ENCODE peak calls at places on chromosomes 5 and 9, in eight cellular contexts. V is thyroid gland, C is AG04450, U is psoas muscle, S is GM10248, P is chondrocyte, Z is fibroblast of the aortic adventitia, J is HFFc6. M is an unnamed sample.

GRCh38 chr9:20805766-20806165 is 121.7 kb downstream of the FOCAD start:
- DNase-seq in V (no peak), C (no peak), U (no peak), S (no peak), P (no peak), Z (no peak), J (no peak), M (no peak)

GRCh38 chr9:92617951-92618510 is 51.9 kb downstream of the IPPK start:
- DNase-seq in V (no peak), C (no peak), U (no peak), S (no peak), P (no peak), Z (no peak), J (no peak), M (no peak)

GRCh38 chr9:24602687-24603352 is 57.1 kb upstream of the IZUMO3 start:
- DNase-seq in V (no peak), C (no peak), U (no peak), S (no peak), P (no peak), Z (peak), J (no peak), M (no peak)

GRCh38 chr9:112034216-112034611 is 137.6 kb downstream of the UGCG start:
- DNase-seq in V (no peak), C (no peak), U (no peak), S (no peak), P (no peak), Z (no peak), J (no peak), M (no peak)

GRCh38 chr9:134950404-134950760 is 32.7 kb upstream of the FCN1 start:
- DNase-seq in V (no peak), C (no peak), U (no peak), S (no peak), P (peak), Z (no peak), J (no peak), M (no peak)

GRCh38 chr5:65163698-65164097 is 318.0 kb downstream of the ADAMTS6 start:
- DNase-seq in V (no peak), C (no peak), U (no peak), S (no peak), P (no peak), Z (peak), J (peak), M (no peak)

GRCh38 chr5:33761139-33761538 is 130.7 kb downstream of the ADAMTS12 start:
- DNase-seq in V (no peak), C (no peak), U (no peak), S (no peak), P (no peak), Z (no peak), J (peak), M (no peak)

GRCh38 chr5:68711311-68712200 is 382.3 kb upstream of the SLC30A5 start:
- DNase-seq in V (peak), C (no peak), U (no peak), S (peak), P (no peak), Z (no peak), J (no peak), M (no peak)

GRCh38 chr9:12988259-12988658 is 213.4 kb downstream of the LURAP1L start:
- DNase-seq in V (no peak), C (no peak), U (no peak), S (no peak), P (no peak), Z (no peak), J (no peak), M (no peak)

GRCh38 chr5:174293006-174293405 is 247.5 kb downstream of the NSG2 start:
- DNase-seq in V (no peak), C (no peak), U (no peak), S (no peak), P (no peak), Z (no peak), J (no peak), M (no peak)

GRCh38 chr5:174295736-174296481 is 250.4 kb downstream of the NSG2 start:
- DNase-seq in V (no peak), C (no peak), U (no peak), S (no peak), P (no peak), Z (no peak), J (no peak), M (no peak)

GRCh38 chr5:174292348-174292747 is 246.8 kb downstream of the NSG2 start:
- DNase-seq in V (no peak), C (no peak), U (no peak), S (no peak), P (no peak), Z (no peak), J (no peak), M (no peak)

GRCh38 chr5:174294891-174295620 is 249.6 kb downstream of the NSG2 start:
- DNase-seq in V (no peak), C (no peak), U (no peak), S (no peak), P (no peak), Z (no peak), J (no peak), M (no peak)

DNA sequence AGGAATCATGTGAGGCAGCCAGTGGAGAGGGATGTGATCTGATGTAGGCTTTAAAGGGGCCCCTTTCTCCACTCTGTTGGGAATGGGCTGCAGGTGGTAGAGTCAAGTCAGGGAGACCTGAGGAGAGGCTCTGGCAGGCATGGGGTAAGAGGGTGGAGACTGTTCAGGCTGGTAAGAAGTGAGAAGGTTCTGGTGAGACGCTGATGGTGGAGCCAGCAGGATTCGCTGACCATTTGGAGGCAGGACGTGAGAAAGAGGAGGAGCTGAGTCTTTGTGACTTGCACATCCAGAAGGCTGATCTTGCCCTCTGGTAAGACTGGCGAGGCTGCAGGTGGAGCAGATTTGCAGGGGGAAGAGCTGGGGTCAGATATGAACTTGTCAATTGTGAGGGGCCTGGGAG is 248.0 kb downstream of the NSG2 start:
- DNase-seq in V (no peak), C (no peak), U (no peak), S (no peak), P (no peak), Z (no peak), J (no peak), M (no peak)
- TF ChIP-seq CTCF in V (no peak), C (no peak), U (no peak), S (no peak), P (no peak), Z (no peak), J (no peak), M (no peak)

GRCh38 chr5:35819656-35820055 is 37.0 kb upstream of the IL7R start:
- DNase-seq in V (no peak), C (no peak), U (no peak), S (no peak), P (no peak), Z (no peak), J (no peak), M (no peak)
- TF ChIP-seq CTCF in V (no peak), C (no peak), U (no peak), S (no peak), P (no peak), Z (no peak), J (no peak), M (no peak)

GRCh38 chr5:88108490-88109279 is 160.0 kb downstream of the TMEM161B start:
- DNase-seq in V (no peak), C (no peak), U (no peak), S (no peak), P (no peak), Z (no peak), J (no peak), M (no peak)

GRCh38 chr5:88109806-88110205 is 158.8 kb downstream of the TMEM161B start:
- DNase-seq in V (no peak), C (no peak), U (no peak), S (no peak), P (no peak), Z (no peak), J (no peak), M (no peak)

GRCh38 chr5:88116396-88116795 is 152.2 kb downstream of the TMEM161B start:
- DNase-seq in V (no peak), C (no peak), U (no peak), S (no peak), P (no peak), Z (no peak), J (no peak), M (no peak)

GRCh38 chr5:88117546-88117945 is 151.1 kb downstream of the TMEM161B start:
- DNase-seq in V (no peak), C (no peak), U (no peak), S (no peak), P (no peak), Z (no peak), J (no peak), M (no peak)

DNA sequence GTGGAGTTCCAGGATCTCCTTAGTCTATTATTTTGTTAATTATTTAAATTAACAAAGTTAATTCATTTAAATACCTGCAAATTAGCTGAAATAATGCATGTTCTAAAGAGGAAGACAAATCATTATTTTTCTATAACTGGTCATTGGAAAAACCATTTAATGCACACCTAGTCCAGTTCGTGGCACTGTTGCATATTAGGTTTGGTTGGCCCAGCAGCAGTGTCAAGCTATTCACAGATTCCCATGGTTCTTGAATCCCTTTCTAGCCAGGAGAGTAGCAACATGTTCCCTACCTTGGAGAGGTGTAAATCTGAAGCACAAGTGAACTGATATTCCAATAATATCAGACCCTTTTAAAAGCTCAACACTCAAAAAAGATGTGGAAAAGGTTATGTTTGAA is 155.2 kb downstream of the TMEM161B start:
- DNase-seq in V (no peak), C (no peak), U (no peak), S (no peak), P (no peak), Z (no peak), J (no peak), M (no peak)
- TF ChIP-seq CTCF in V (no peak), C (no peak), U (no peak), S (no peak), P (no peak), Z (no peak), J (no peak), M (no peak)

GRCh38 chr5:43646997-43647396 is 44.0 kb downstream of the NNT start:
- DNase-seq in V (no peak), C (no peak), U (no peak), S (no peak), P (no peak), Z (peak), J (no peak), M (no peak)
- TF ChIP-seq CTCF in V (no peak), C (peak), U (no peak), S (no peak), P (peak), Z (peak), J (peak), M (peak)

DNA sequence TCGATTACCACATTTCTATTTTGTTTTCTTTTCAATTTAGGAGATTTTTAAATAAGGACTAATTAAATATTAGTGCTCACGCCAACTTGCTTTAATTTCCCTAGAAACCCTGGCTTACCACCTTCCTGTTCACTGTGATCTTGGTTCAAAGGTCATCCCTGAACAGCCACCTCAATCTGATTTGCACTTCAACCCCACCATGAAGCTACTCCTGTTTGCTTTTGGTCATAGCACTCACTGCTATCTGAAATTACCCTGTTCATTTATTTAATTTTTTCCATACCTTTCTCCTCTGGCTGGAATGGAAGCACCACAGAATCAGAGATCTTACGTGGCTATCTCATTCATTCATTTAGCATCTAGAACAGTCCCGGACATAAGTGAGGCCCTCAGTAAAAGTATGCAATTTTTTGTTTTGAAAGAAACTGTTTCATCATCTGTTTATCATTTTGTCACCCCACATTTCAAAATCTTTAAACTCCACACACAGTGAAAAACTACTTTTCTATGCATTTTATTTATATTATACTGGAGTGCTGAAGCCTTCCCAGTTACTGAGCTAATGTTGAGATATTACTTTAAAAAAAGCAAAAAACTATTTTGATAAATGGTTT is 17.2 kb upstream of the ADAMTSL1 start:
- DNase-seq in V (no peak), C (no peak), U (no peak), S (no peak), P (no peak), Z (no peak), J (no peak), M (no peak)
- TF ChIP-seq CTCF in V (no peak), C (no peak), U (no peak), S (no peak), P (no peak), Z (no peak), J (no peak), M (no peak)